ENCODE peak calls at places on chromosomes 6 and 20, in four cellular contexts. Z, C, Y and E are unnamed samples.

GRCh38 chr6:91299544-91300491 is 712.9 kb upstream of the MAP3K7 start:
- DNase-seq in Y (no peak), Z (no peak), C (no peak), E (no peak)

GRCh38 chr6:30578051-30578450 is 6.8 kb downstream of the ABCF1 start:
- DNase-seq in Z (no peak), C (no peak), Y (no peak), E (no peak)

GRCh38 chr20:51767867-51768758 is at the start of gene ATP9A:
- DNase-seq in Y (peak; percentile 45), C (peak; percentile 63), Z (peak; percentile 29), E (no peak)

GRCh38 chr6:30725713-30726505 is 5.8 kb downstream of the TUBB start:
- DNase-seq in C (no peak), Y (no peak), Z (no peak), E (no peak)

GRCh38 chr6:79636673-79637072 is 5.5 kb downstream of the SH3BGRL2 start:
- DNase-seq in Z (no peak), Y (no peak), C (no peak), E (no peak)

GRCh38 chr6:51857134-51857533 is 230.3 kb downstream of the PKHD1 start:
- DNase-seq in Y (no peak), Z (no peak), C (no peak), E (no peak)

GRCh38 chr6:158253248-158253647 is 59.0 kb upstream of the TULP4 start:
- DNase-seq in Y (no peak), C (no peak), Z (no peak), E (no peak)

GRCh38 chr6:150535151-150535816 is 64.4 kb upstream of the PLEKHG1 start:
- DNase-seq in Z (no peak), Y (no peak), C (no peak), E (no peak)

GRCh38 chr20:14951707-14952106 is 614.3 kb upstream of the FLRT3 start:
- DNase-seq in C (no peak), Y (no peak), Z (no peak), E (no peak)

GRCh38 chr6:168209420-168209819 is 110.2 kb downstream of the DACT2 start:
- DNase-seq in C (peak; percentile 23), Z (no peak), Y (no peak), E (no peak)

GRCh38 chr6:4908062-4908461 is 95.8 kb downstream of the RPP40 start:
- DNase-seq in C (no peak), Z (no peak), Y (no peak), E (no peak)

GRCh38 chr20:19975436-19975799 is 41.7 kb upstream of the NAA20 start:
- DNase-seq in Y (no peak), Z (peak; percentile 67), C (no peak), E (no peak)

GRCh38 chr6:127484207-127484858 is 25.1 kb upstream of the KIAA0408 start:
- DNase-seq in Z (no peak), C (no peak), Y (no peak), E (no peak)

DNA sequence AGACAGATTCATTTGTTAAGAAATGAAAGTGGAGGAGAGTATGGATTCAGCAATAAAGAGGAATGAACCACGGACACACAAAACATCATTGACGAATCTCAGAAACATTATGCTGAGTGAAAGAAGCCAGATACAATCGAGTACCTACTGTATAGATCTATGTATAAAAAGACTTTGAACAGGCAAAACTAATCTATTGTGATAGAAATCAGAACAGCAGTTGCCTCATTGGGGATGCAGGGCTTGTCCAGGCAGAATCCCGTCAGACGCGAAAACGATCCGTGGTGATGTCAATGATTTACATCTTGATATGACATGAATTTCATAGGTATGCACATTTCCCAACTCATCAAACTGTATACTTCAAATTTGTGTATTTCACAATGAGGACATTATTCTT is 265.2 kb downstream of the CBLN4 start:
- DNase-seq in Y (no peak), C (no peak), Z (no peak), E (no peak)
- H3K9me3 ChIP-seq in Y (no peaks in the 10 kb centered on the region), C (no peaks in the 10 kb centered on the region), Z (no peaks in the 10 kb centered on the region), E (no peaks in the 10 kb centered on the region)

DNA sequence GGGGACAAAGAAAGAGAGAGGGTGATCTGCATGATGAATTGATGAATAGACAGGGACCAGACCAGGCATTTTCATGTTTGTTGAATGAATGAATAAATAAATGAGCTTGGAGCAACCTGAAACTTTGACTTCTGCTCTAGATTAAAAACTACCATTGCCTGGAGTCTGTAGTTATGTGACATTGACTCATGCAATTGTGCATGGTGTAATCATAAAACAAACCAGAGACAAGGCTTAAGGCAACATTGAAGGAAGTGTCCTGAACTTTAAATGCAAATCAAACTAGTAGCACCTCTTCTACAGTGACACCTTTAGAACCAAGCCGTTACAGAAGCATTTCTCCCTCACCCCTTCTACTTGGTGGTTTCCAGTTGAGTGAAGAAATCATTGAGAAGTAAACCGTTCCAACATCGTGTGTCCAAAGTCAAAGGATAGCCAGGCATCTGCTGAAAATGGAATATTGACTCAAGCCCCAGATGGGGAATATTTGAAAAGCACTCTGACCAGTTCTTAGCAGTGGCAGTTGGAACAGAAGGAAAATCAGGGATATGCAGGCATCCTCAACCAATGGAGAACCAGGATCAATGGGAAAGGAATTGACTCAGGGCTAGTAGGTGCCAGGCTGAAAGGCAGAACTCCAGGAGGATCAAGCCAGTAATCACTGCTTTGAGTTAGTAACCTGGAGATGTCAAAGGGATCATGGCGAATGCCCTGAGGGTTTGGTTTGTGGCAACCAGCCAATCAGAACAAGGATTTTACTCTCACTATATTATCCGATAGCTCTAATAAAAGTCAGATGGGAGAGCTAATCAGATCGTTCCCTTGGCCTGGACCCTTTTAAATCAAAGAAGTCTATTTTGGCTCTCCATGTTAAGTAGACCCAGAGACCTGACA is 171.2 kb upstream of the TSHZ2 start:
- DNase-seq in Z (no peak), C (no peak), Y (no peak), E (no peak)
- TF ChIP-seq CTCF in Z (no peak), C (no peak), Y (no peak), E (no peak)

GRCh38 chr6:7914991-7915789 is 4.6 kb upstream of the TXNDC5 start:
- DNase-seq in Y (peak; percentile 60), Z (no peak), C (peak; percentile 75), E (no peak)
- H3K27ac ChIP-seq in Y (no peak overlapping the region), Z (no peak overlapping the region), C (no peak overlapping the region), E (no peak overlapping the region)

GRCh38 chr6:96499781-96500180 is 21.8 kb upstream of the UFL1 start:
- DNase-seq in C (no peak), Z (peak; percentile 22), Y (no peak), E (peak; percentile 57)
- H3K9me3 ChIP-seq in C (no peaks in the 10 kb centered on the region), Z (peaks cover 5% of the 10 kb centered on the region), Y (peaks cover 66% of the 10 kb centered on the region), E (no peaks in the 10 kb centered on the region)

GRCh38 chr6:154041001-154041400 is 2.0 kb downstream of the OPRM1 start:
- DNase-seq in Z (no peak), C (no peak), Y (no peak), E (no peak)
- TF ChIP-seq CTCF in Z (no peak), C (no peak), Y (no peak), E (no peak)

DNA sequence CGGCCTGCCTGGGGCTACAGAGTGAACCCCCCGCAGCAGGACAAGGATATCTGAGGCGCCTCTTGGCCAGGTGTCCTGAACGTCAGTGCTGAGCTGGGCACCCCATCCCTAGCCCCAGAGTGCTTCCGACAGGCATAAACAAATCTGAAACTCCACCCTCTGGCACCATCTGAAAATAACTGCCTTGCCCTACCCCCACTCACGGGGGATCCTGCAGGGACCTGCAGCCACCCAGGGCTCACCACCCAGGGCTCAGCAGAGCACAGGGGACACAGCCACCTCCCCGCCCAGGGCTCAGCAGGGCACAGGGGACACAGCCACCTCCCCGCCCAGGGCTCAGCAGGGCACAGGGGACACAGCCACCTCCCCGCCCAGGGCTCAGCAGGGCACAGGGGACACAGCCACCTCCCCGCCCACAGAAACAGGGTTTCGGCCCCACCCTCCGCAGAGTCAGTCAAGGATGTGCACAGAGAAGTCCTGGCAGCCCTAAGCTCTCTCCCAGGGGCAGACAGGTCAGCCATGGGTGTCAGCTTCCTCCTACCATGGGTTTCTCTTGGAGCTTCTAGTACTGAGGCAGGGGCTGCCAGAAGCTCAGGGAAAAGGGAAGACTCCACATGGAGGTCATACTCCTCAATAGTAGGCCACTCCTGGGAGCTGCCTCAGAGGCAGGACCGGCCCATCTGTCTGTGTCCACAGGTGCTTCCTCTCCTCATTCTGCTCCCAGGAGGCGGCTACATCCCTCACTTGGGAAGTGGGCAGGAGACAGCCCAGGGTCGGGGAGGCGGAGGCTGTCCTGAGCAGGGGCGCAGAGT is 4.6 kb downstream of the UCKL1 start:
- DNase-seq in Z (no peak), C (peak; percentile 67), Y (no peak), E (no peak)
- H3K27ac ChIP-seq in Z (peak overlapping the region; percentile 65), C (peak overlapping the region; percentile 90), Y (peak overlapping the region; percentile 92), E (no peak overlapping the region)

GRCh38 chr6:3037578-3038365 is 30.5 kb upstream of the RIPK1 start:
- DNase-seq in C (no peak), Z (no peak), Y (no peak), E (no peak)

GRCh38 chr6:3039384-3039783 is 28.9 kb upstream of the RIPK1 start:
- DNase-seq in Y (no peak), C (no peak), Z (no peak), E (no peak)

GRCh38 chr6:3035397-3035796 is 32.9 kb upstream of the RIPK1 start:
- DNase-seq in Y (no peak), C (no peak), Z (no peak), E (no peak)

GRCh38 chr6:3033652-3034051 is 34.0 kb downstream of the NQO2 start:
- DNase-seq in C (no peak), Z (no peak), Y (no peak), E (no peak)

DNA sequence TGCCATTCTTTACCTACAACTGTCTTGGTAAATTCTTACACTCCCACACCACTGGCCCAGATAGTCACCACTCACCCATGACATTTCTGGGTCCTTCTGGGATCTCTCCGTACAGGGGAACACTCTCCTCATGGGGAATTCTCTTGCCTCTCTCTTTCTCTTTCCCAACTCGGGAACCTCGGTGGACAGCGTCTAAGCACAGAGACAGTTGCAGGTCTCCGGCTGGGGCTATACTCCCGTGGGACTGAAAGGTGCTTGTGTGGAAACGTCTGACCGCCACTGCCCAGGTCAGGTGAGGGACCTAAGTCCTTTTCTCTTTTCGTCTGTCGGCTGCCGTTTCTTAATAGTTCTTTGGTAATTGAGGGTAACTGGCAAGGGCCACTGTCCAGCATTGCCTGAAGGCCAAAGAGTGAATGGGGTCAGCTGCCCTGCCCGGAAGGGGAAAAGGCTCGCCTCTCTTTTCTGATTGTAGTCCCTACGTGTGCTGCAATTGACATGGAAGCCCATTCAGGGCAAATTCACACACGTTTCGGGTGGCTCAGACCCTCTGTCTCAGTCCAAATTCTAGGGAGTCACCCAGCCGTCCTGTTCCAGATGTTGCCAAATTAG is 31.3 kb upstream of the RIPK1 start:
- DNase-seq in C (no peak), Y (no peak), Z (no peak), E (no peak)
- H3K9me3 ChIP-seq in C (no peaks in the 10 kb centered on the region), Y (peaks cover 3% of the 10 kb centered on the region), Z (no peaks in the 10 kb centered on the region), E (no peaks in the 10 kb centered on the region)

GRCh38 chr6:14787677-14788076 is 458.2 kb upstream of the JARID2 start:
- DNase-seq in Z (no peak), C (no peak), Y (no peak), E (no peak)
- TF ChIP-seq CTCF in Z (no peak), C (no peak), Y (no peak), E (no peak)